ENCODE peak calls at places on chromosomes 6 and 20, in seven cellular contexts. T is right lobe of liver, L is prostate gland, W is Peyer's patch, N is testis, Z is sigmoid colon, F is IMR-90. M is an unnamed sample.
A peak's percentile ranks its signal among the peaks of the same experiment; 100 is the strongest.

GRCh38 chr6:27383011-27383410 is 5.5 kb upstream of the ZNF391 start:
- DNase-seq in F (no peak), T (no peak), Z (no peak), W (no peak), L (no peak), N (no peak), M (no peak)

GRCh38 chr6:52540286-52540902 is 36.5 kb downstream of the TRAM2 start:
- DNase-seq in L (no peak), W (no peak), T (no peak), N (no peak), Z (no peak), F (peak; percentile 42), M (no peak)

GRCh38 chr6:141057761-141058160 is 1075.0 kb upstream of the GJE1 start:
- DNase-seq in T (no peak), Z (no peak), N (no peak), L (no peak), W (no peak), F (no peak), M (no peak)

GRCh38 chr6:113824411-113824810 is 32.7 kb upstream of the MARCKS start:
- DNase-seq in Z (no peak), N (no peak), F (peak; percentile 57), W (no peak), T (no peak), L (no peak), M (no peak)

GRCh38 chr20:25046736-25047666 is 10.9 kb downstream of the ACSS1 start:
- DNase-seq in T (peak; percentile 55), L (no peak), N (no peak), F (no peak), Z (peak; percentile 58), W (peak; percentile 34), M (no peak)

GRCh38 chr6:154615483-154616025 is 105.1 kb upstream of the CNKSR3 start:
- DNase-seq in T (peak; percentile 62), F (peak; percentile 60), L (peak; percentile 84), Z (peak; percentile 85), N (peak; percentile 59), W (peak; percentile 88), M (peak; percentile 58)

GRCh38 chr6:3663081-3663480 is 88.4 kb downstream of the PXDC1 start:
- DNase-seq in W (no peak), T (no peak), N (no peak), L (no peak), Z (no peak), F (no peak), M (no peak)

GRCh38 chr6:159390384-159390783 is 221.2 kb downstream of the FNDC1 start:
- DNase-seq in F (no peak), W (no peak), N (peak; percentile 21), T (no peak), Z (no peak), L (no peak), M (no peak)

GRCh38 chr20:52190437-52191131 is 995 bp downstream of the ZFP64 start:
- DNase-seq in L (peak; percentile 19), N (peak; percentile 44), F (peak; percentile 11), Z (no peak), W (peak; percentile 62), T (no peak), M (no peak)

GRCh38 chr6:70956451-70957283 is at the start of gene B3GAT2:
- DNase-seq in T (peak; percentile 57), L (peak; percentile 7), F (peak; percentile 3), Z (peak; percentile 61), N (peak; percentile 31), W (peak; percentile 51), M (no peak)

GRCh38 chr20:48295445-48295903 is 510.2 kb upstream of the SULF2 start:
- DNase-seq in L (no peak), F (peak; percentile 94), W (no peak), Z (no peak), T (no peak), N (no peak), M (peak; percentile 43)

GRCh38 chr20:46348231-46348803 is 40.0 kb upstream of the CDH22 start:
- DNase-seq in F (peak; percentile 22), N (peak; percentile 77), T (no peak), Z (no peak), W (no peak), L (no peak), M (no peak)

GRCh38 chr6:88750936-88751335 is 212.5 kb downstream of the RNGTT start:
- DNase-seq in L (no peak), W (no peak), Z (no peak), T (no peak), N (no peak), F (no peak), M (no peak)

GRCh38 chr20:50737352-50737751 is 6.0 kb downstream of the PARD6B start:
- DNase-seq in W (no peak), F (no peak), L (no peak), N (peak; percentile 10), T (no peak), Z (no peak), M (no peak)

GRCh38 chr20:58112017-58112781 is 116.3 kb downstream of the ANKRD60 start:
- DNase-seq in W (no peak), L (peak; percentile 59), N (no peak), T (no peak), Z (no peak), F (peak; percentile 36), M (peak; percentile 50)

GRCh38 chr20:32493356-32493755 is 91.8 kb downstream of the NOL4L start:
- DNase-seq in N (no peak), L (no peak), F (no peak), T (no peak), Z (peak; percentile 41), W (no peak), M (no peak)

GRCh38 chr20:9349256-9349655 is 165.1 kb upstream of the LAMP5 start:
- DNase-seq in Z (no peak), L (no peak), F (no peak), T (no peak), W (no peak), N (no peak), M (no peak)

GRCh38 chr6:7445076-7445475 is 55.5 kb downstream of the RIOK1 start:
- DNase-seq in Z (no peak), T (no peak), L (no peak), W (no peak), N (no peak), F (no peak), M (no peak)

GRCh38 chr20:49792611-49793010 is 20.0 kb upstream of the SLC9A8 start:
- DNase-seq in Z (no peak), W (no peak), L (no peak), N (no peak), F (no peak), T (no peak), M (no peak)

GRCh38 chr6:83873869-83874268 is 14.4 kb downstream of the CYB5R4 start:
- DNase-seq in F (no peak), N (no peak), W (no peak), T (no peak), Z (no peak), L (no peak), M (no peak)

GRCh38 chr6:30481213-30481964 is 7.9 kb upstream of the HLA-E start:
- DNase-seq in Z (no peak), N (no peak), W (no peak), L (no peak), T (no peak), F (no peak), M (no peak)

GRCh38 chr20:3801299-3801698 is 5.2 kb downstream of the CDC25B start:
- DNase-seq in Z (no peak), T (peak; percentile 11), W (peak; percentile 12), N (no peak), L (no peak), F (no peak), M (no peak)

GRCh38 chr6:79520534-79520933 is 16.7 kb downstream of the LCA5 start:
- DNase-seq in N (no peak), Z (no peak), F (peak; percentile 60), T (no peak), L (no peak), W (no peak), M (no peak)

GRCh38 chr20:40600441-40601235 is 88.4 kb downstream of the MAFB start:
- DNase-seq in Z (no peak), F (no peak), N (no peak), W (no peak), T (no peak), L (no peak), M (no peak)

GRCh38 chr6:70133246-70133645 is 169.6 kb downstream of the COL9A1 start:
- DNase-seq in Z (no peak), W (no peak), T (no peak), L (no peak), N (no peak), F (no peak), M (no peak)

GRCh38 chr6:15654250-15654649 is 8.6 kb downstream of the DTNBP1 start:
- DNase-seq in T (no peak), Z (no peak), N (no peak), W (no peak), L (no peak), F (peak; percentile 4), M (no peak)

GRCh38 chr6:5582758-5583157 is 321.4 kb downstream of the FARS2 start:
- DNase-seq in N (no peak), W (no peak), L (no peak), T (no peak), F (no peak), Z (no peak), M (no peak)

GRCh38 chr20:23878787-23879186 is 761 bp downstream of the CST5 start:
- DNase-seq in F (no peak), L (no peak), W (no peak), N (no peak), Z (no peak), T (no peak), M (no peak)

GRCh38 chr6:36326351-36326995 is 10.2 kb downstream of the BNIP5 start:
- DNase-seq in N (peak; percentile 67), T (no peak), W (peak; percentile 24), F (peak; percentile 27), Z (no peak), L (no peak), M (no peak)

GRCh38 chr6:150068786-150069648 is at the start of gene ULBP3:
- DNase-seq in N (peak; percentile 88), Z (peak; percentile 89), W (peak; percentile 94), F (peak; percentile 93), T (peak; percentile 90), L (peak; percentile 88), M (peak; percentile 82)
- TF ChIP-seq POLR2A in N (no peak), Z (no peak), W (peak; percentile 77), F (peak; percentile 73), T (peak; percentile 70), L (peak; percentile 83), M (peak; percentile 28)

GRCh38 chr6:39932386-39932785 is 1.9 kb downstream of the MOCS1 start:
- DNase-seq in F (no peak), L (no peak), W (no peak), T (no peak), Z (no peak), N (no peak), M (no peak)
- H3K4me1 ChIP-seq in F (peaks cover 18% of the 10 kb centered on the region), L (no peaks in the 10 kb centered on the region), W (no peaks in the 10 kb centered on the region), T (no peaks in the 10 kb centered on the region), Z (no peaks in the 10 kb centered on the region), N (peaks cover 7% of the 10 kb centered on the region), M (peaks cover 3% of the 10 kb centered on the region)

DNA sequence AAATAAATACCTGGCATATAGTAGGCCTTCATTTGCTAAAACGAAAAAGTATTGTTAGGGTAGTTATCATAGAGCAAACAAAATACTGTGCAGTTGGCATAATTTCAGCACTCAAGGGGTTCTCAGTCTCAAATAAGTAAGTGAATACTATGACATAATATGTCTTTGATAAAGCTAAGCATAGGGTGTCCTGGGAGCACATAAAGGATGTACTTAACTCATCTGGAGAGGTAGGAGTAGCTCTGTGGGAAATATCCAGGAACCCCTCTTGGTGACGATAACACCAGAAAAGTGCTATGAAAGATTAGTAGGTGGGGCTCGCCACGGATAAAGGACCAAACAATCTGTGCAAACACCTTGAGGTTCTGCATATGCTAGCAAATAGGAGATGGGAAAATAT is 23.2 kb downstream of the VNN1 start:
- DNase-seq in F (no peak), L (no peak), W (no peak), N (no peak), Z (no peak), T (no peak), M (no peak)
- H3K4me3 ChIP-seq in F (no peak overlapping the region), L (no peak overlapping the region), W (no peak overlapping the region), N (no peak overlapping the region), Z (no peak overlapping the region), T (no peak overlapping the region), M (no peak overlapping the region)

GRCh38 chr6:156016186-156016976 is 560.7 kb upstream of the NOX3 start:
- DNase-seq in Z (no peak), T (no peak), W (no peak), N (no peak), L (no peak), F (peak; percentile 68), M (no peak)
- TF ChIP-seq POLR2A in Z (no peak), T (no peak), W (no peak), N (no peak), L (no peak), F (no peak), M (no peak)

M was measured in breast epithelium.